ENCODE peak calls at places on chromosomes 5 and 9, in five cellular contexts. M is BJ, I is hepatocyte, J is pancreas, S is astrocyte of the spinal cord. B is an unnamed sample.

GRCh38 chr9:86175743-86176456 is 76.5 kb upstream of the GOLM1 start:
- DNase-seq in S (no peak), M (no peak), I (no peak), J (no peak), B (no peak)

GRCh38 chr9:69549310-69550202 is 122.6 kb downstream of the APBA1 start:
- DNase-seq in S (peak), M (no peak), J (no peak), I (peak), B (no peak)

GRCh38 chr5:370311-370958 is 48.9 kb downstream of the AHRR start:
- DNase-seq in M (no peak), I (no peak), J (no peak), S (no peak), B (no peak)

GRCh38 chr5:1737790-1738405 is 61.7 kb downstream of the MRPL36 start:
- DNase-seq in M (no peak), J (no peak), I (no peak), S (peak), B (peak)

GRCh38 chr9:121358747-121359146 is 11.3 kb downstream of the STOM start:
- DNase-seq in I (no peak), M (no peak), S (no peak), J (no peak), B (no peak)

GRCh38 chr5:669111-669841 is 23.9 kb downstream of the TPPP start:
- DNase-seq in I (peak), M (no peak), S (no peak), J (peak), B (no peak)

GRCh38 chr5:95317085-95317484 is 32.2 kb upstream of the MCTP1 start:
- DNase-seq in M (no peak), I (no peak), S (no peak), J (no peak), B (no peak)

GRCh38 chr5:64330728-64331231 is 165.1 kb downstream of the RNF180 start:
- DNase-seq in S (no peak), M (no peak), I (no peak), J (peak), B (no peak)

GRCh38 chr9:92564479-92564878 is 28.7 kb upstream of the ECM2 start:
- DNase-seq in I (no peak), S (peak), M (no peak), J (no peak), B (no peak)

GRCh38 chr5:94849324-94849723 is 230.9 kb downstream of the SLF1 start:
- DNase-seq in I (no peak), J (no peak), S (no peak), M (no peak), B (no peak)

GRCh38 chr5:139725073-139725830 is 70.4 kb upstream of the PSD2 start:
- DNase-seq in I (peak), S (peak), M (peak), J (no peak), B (peak)

GRCh38 chr5:157265714-157266285 is at the start of gene CYFIP2:
- DNase-seq in J (peak), S (no peak), M (no peak), I (peak), B (no peak)

GRCh38 chr9:37311938-37312730 is 110.4 kb upstream of the GRHPR start:
- DNase-seq in S (peak), J (no peak), M (peak), I (no peak), B (no peak)
- H3K4me3 ChIP-seq in S (no peak), J (no peak), M (no peak), I (no peak), B (no peak)

GRCh38 chr9:35923598-35923926 is 14.3 kb downstream of the SPAAR start:
- DNase-seq in M (no peak), I (no peak), J (no peak), S (no peak), B (no peak)

GRCh38 chr9:35929188-35929718 is 20.0 kb downstream of the SPAAR start:
- DNase-seq in S (no peak), I (no peak), J (no peak), M (no peak), B (no peak)

GRCh38 chr9:35920004-35920658 is 10.8 kb downstream of the SPAAR start:
- DNase-seq in S (no peak), M (no peak), J (no peak), I (peak), B (no peak)

GRCh38 chr9:35919212-35920003 is 10.1 kb downstream of the SPAAR start:
- DNase-seq in J (no peak), I (no peak), M (no peak), S (no peak), B (no peak)

DNA sequence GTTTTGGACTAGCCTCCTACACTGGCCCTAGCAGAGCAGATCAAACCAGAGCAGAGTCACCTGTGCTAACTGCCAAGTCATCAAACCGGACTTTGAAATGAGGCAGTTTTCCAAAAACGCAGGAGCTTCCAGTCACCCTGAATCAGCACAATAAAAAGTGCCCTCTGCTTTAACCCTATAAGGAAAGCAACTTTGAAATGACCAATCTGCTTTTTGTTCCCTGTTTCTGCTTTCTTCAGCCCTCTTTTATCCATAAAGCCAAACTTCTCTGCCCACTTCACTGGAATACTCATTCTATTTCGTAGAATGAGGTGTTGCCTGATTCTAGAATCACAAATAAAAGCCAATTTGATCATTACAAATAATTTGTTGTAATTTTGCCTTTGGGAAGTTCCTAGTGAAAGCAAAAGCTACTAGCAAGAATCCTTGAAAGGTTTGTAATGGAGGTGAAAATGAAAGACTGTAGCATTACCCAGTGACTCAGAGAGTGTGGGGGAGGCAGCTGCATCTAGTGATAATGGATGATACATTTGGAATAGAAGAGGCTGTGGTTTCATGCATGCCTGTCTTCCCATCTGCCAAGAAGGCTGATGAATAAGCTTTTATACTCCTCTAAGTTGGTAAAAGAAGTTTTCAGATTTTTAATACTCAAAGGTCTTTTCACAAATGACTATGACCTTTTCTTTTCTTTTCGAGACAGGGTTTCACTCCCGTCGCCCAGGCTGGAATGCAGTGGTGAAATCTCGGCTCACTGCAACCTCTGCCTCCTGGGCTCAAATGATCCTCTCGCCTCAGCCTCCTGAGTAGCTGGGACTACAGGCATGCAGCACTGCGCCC is 14.9 kb downstream of the SPAAR start:
- DNase-seq in J (no peak), M (peak), S (peak), I (peak), B (peak)
- H3K4me3 ChIP-seq in J (no peak), M (no peak), S (no peak), I (no peak), B (no peak)

GRCh38 chr5:154220625-154221024 is 30.1 kb downstream of the GALNT10 start:
- DNase-seq in J (no peak), S (peak), I (no peak), M (peak), B (no peak)
- H3K4me3 ChIP-seq in J (no peak), S (no peak), I (no peak), M (no peak), B (no peak)

GRCh38 chr5:88858392-88858791 is 24.6 kb downstream of the MEF2C start:
- DNase-seq in J (no peak), I (no peak), S (no peak), M (no peak), B (no peak)
- H3K4me3 ChIP-seq in J (no peak), I (no peak), S (no peak), M (no peak), B (no peak)

DNA sequence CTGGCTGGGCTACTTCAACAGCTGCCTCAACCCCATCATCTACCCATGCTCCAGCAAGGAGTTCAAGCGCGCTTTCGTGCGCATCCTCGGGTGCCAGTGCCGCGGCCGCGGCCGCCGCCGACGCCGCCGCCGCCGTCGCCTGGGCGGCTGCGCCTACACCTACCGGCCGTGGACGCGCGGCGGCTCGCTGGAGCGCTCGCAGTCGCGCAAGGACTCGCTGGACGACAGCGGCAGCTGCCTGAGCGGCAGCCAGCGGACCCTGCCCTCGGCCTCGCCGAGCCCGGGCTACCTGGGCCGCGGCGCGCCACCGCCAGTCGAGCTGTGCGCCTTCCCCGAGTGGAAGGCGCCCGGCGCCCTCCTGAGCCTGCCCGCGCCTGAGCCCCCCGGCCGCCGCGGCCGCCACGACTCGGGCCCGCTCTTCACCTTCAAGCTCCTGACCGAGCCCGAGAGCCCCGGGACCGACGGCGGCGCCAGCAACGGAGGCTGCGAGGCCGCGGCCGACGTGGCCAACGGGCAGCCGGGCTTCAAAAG is 36.9 kb upstream of the TTC1 start:
- DNase-seq in J (peak), I (peak), M (no peak), S (no peak), B (no peak)
- H3K4me3 ChIP-seq in J (peak), I (no peak), M (no peak), S (peak), B (peak)

GRCh38 chr9:132372177-132373095 is 17.6 kb upstream of the SETX start:
- DNase-seq in M (no peak), J (no peak), I (peak), S (no peak), B (peak)
- H3K4me3 ChIP-seq in M (no peak), J (no peak), I (no peak), S (no peak), B (no peak)

GRCh38 chr9:116520218-116520617 is 166.9 kb upstream of the TRIM32 start:
- DNase-seq in I (no peak), M (no peak), J (no peak), S (no peak), B (no peak)

GRCh38 chr9:116515541-116515940 is 171.6 kb upstream of the TRIM32 start:
- DNase-seq in M (no peak), I (no peak), J (no peak), S (no peak), B (no peak)

DNA sequence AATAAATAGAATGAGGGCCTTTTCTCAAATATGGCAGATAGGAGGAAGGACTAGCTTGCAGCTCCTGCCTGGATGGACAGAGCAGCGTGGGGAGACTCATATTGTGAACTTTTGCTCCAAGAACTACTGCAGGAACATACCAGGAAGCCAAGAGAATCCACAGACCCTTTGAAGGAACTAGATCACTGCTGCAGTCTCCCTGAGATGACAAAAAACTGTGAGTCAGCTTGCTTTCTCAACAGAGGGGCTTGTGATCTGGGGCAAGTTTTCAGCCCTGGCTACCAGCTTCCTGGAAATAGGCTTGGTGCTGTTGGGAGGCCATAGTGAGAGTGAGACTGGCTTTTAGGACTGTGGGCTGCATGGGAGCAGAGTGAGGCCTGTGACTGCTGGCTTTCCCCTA is 170.6 kb upstream of the TRIM32 start:
- DNase-seq in S (no peak), J (no peak), M (no peak), I (no peak), B (no peak)
- H3K4me3 ChIP-seq in S (no peak), J (no peak), M (no peak), I (no peak), B (no peak)